ENCODE peak calls at places on chromosome 3, in nine cellular contexts. Z, W, A, B, D, R, O, J and Y are unnamed samples.

GRCh38 chr3:184361932-184362667 is 590 bp downstream of the POLR2H start:
- DNase-seq in Z (peak), W (peak), A (peak), B (no peak), D (peak), R (peak), O (peak), J (peak), Y (peak)

GRCh38 chr3:194824676-194825075 is 139.0 kb downstream of the FAM43A start:
- DNase-seq in Z (no peak), W (no peak), A (peak), B (no peak), D (peak), R (peak), O (no peak), J (peak), Y (peak)

GRCh38 chr3:102060814-102061213 is 211.5 kb downstream of the NFKBIZ start:
- DNase-seq in Z (peak), W (peak), A (no peak), B (no peak), D (peak), R (no peak), O (no peak), J (no peak), Y (no peak)

GRCh38 chr3:47424434-47425382 is 43.9 kb downstream of the PTPN23 start:
- DNase-seq in Z (no peak), W (no peak), A (no peak), B (no peak), D (no peak), R (no peak), O (no peak), J (no peak), Y (no peak)

GRCh38 chr3:110199588-110199943 is 862.2 kb upstream of the DPPA4 start:
- DNase-seq in Z (no peak), W (no peak), A (no peak), B (no peak), D (no peak), R (no peak), O (no peak), J (no peak), Y (no peak)

GRCh38 chr3:10306156-10306555 is 13.4 kb upstream of the GHRL start:
- DNase-seq in Z (no peak), W (no peak), A (no peak), B (no peak), D (no peak), R (no peak), O (no peak), J (no peak), Y (no peak)

GRCh38 chr3:81765425-81765824 is 4.0 kb upstream of the GBE1 start:
- DNase-seq in Z (no peak), W (no peak), A (no peak), B (no peak), D (no peak), R (no peak), O (no peak), J (no peak), Y (no peak)

GRCh38 chr3:171192176-171192854 is 165.8 kb upstream of the SLC2A2 start:
- DNase-seq in Z (peak), W (peak), A (peak), B (no peak), D (peak), R (no peak), O (no peak), J (peak), Y (peak)

GRCh38 chr3:132268956-132269355 is 48.3 kb upstream of the ACP3 start:
- DNase-seq in Z (no peak), W (peak), A (peak), B (no peak), D (peak), R (no peak), O (peak), J (peak), Y (peak)

GRCh38 chr3:29412117-29412516 is 131.2 kb downstream of the RBMS3 start:
- DNase-seq in Z (no peak), W (no peak), A (no peak), B (no peak), D (peak), R (no peak), O (no peak), J (no peak), Y (no peak)

GRCh38 chr3:156661158-156661557 is 13.2 kb upstream of the TIPARP start:
- DNase-seq in Z (no peak), W (no peak), A (no peak), B (no peak), D (no peak), R (no peak), O (no peak), J (no peak), Y (no peak)

GRCh38 chr3:141051641-141052569 is 758 bp downstream of the SPSB4 start:
- DNase-seq in Z (no peak), W (peak), A (peak), B (no peak), D (peak), R (peak), O (no peak), J (peak), Y (peak)

GRCh38 chr3:177050466-177051237 is 146.6 kb downstream of the TBL1XR1 start:
- DNase-seq in Z (peak), W (peak), A (peak), B (no peak), D (peak), R (no peak), O (peak), J (peak), Y (peak)

GRCh38 chr3:168539909-168540308 is 444.2 kb upstream of the GOLIM4 start:
- DNase-seq in Z (no peak), W (peak), A (no peak), B (no peak), D (no peak), R (no peak), O (no peak), J (no peak), Y (no peak)

GRCh38 chr3:126399348-126399730 is 4.6 kb downstream of the CFAP100 start:
- DNase-seq in Z (no peak), W (no peak), A (no peak), B (no peak), D (no peak), R (no peak), O (no peak), J (no peak), Y (no peak)

GRCh38 chr3:178551916-178552321 is 15.7 kb downstream of the KCNMB2 start:
- DNase-seq in Z (no peak), W (peak), A (peak), B (peak), D (peak), R (no peak), O (no peak), J (peak), Y (peak)

GRCh38 chr3:142853270-142854163 is 35.4 kb downstream of the PCOLCE2 start:
- DNase-seq in Z (peak), W (peak), A (no peak), B (no peak), D (peak), R (peak), O (peak), J (peak), Y (peak)

GRCh38 chr3:129502641-129503386 is 25.6 kb upstream of the RHO start:
- DNase-seq in Z (no peak), W (no peak), A (no peak), B (no peak), D (no peak), R (no peak), O (no peak), J (no peak), Y (no peak)

GRCh38 chr3:23671901-23672589 is 133.7 kb upstream of the UBE2E1 start:
- DNase-seq in Z (no peak), W (peak), A (peak), B (peak), D (no peak), R (peak), O (no peak), J (peak), Y (no peak)
- H3K4me3 ChIP-seq in Z (no peak), W (peak), A (no peak), B (peak), D (no peak), R (peak), O (no peak), J (no peak), Y (no peak)

GRCh38 chr3:53531749-53532148 is 37.3 kb downstream of the CACNA1D start:
- DNase-seq in Z (no peak), W (no peak), A (no peak), B (no peak), D (no peak), R (no peak), O (no peak), J (no peak), Y (no peak)
- TF ChIP-seq CTCF in Z (no peak), W (no peak), A (no peak), B (no peak), D (no peak), R (no peak), O (no peak), J (no peak), Y (no peak)

GRCh38 chr3:153397806-153398205 is 235.8 kb downstream of the RAP2B start:
- DNase-seq in Z (no peak), W (no peak), A (no peak), B (no peak), D (no peak), R (no peak), O (no peak), J (no peak), Y (no peak)

GRCh38 chr3:153400641-153401040 is 238.6 kb downstream of the RAP2B start:
- DNase-seq in Z (no peak), W (peak), A (peak), B (no peak), D (peak), R (no peak), O (no peak), J (no peak), Y (no peak)

GRCh38 chr3:153396581-153396980 is 234.6 kb downstream of the RAP2B start:
- DNase-seq in Z (no peak), W (no peak), A (no peak), B (no peak), D (no peak), R (no peak), O (no peak), J (no peak), Y (peak)

GRCh38 chr3:153404157-153404556 is 242.1 kb downstream of the RAP2B start:
- DNase-seq in Z (no peak), W (peak), A (peak), B (no peak), D (peak), R (no peak), O (no peak), J (no peak), Y (no peak)

DNA sequence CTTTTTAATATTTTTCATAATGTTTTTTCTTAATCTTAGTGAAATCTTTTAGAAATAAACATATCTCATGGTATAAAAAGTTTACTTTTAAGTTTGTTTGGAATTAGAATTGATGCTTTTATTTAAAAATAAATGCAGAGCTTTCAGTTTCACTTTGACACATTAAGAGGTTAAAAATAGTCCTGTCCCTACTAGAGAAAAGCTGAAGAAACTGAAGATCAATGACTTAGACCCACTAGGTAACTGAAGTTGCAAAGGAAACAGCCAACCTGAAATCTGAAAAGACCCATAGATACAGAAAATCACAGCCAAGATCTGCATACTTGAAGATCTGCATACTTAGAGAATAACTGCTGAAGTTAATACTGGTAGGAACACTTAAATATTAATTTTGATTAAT is 237.6 kb downstream of the RAP2B start:
- DNase-seq in Z (no peak), W (peak), A (peak), B (no peak), D (no peak), R (no peak), O (no peak), J (no peak), Y (no peak)
- H3K4me3 ChIP-seq in Z (no peak), W (no peak), A (peak), B (no peak), D (no peak), R (no peak), O (no peak), J (no peak), Y (no peak)

GRCh38 chr3:106210923-106211322 is 342.1 kb upstream of the CBLB start:
- DNase-seq in Z (no peak), W (no peak), A (no peak), B (no peak), D (no peak), R (no peak), O (no peak), J (no peak), Y (no peak)

GRCh38 chr3:106208266-106208665 is 339.5 kb upstream of the CBLB start:
- DNase-seq in Z (no peak), W (no peak), A (peak), B (no peak), D (no peak), R (no peak), O (no peak), J (peak), Y (no peak)

GRCh38 chr3:106206613-106207012 is 337.8 kb upstream of the CBLB start:
- DNase-seq in Z (no peak), W (peak), A (no peak), B (no peak), D (no peak), R (no peak), O (no peak), J (no peak), Y (no peak)

GRCh38 chr3:106209482-106209881 is 340.7 kb upstream of the CBLB start:
- DNase-seq in Z (no peak), W (no peak), A (no peak), B (no peak), D (no peak), R (no peak), O (no peak), J (no peak), Y (no peak)

GRCh38 chr3:106208979-106209378 is 340.2 kb upstream of the CBLB start:
- DNase-seq in Z (no peak), W (peak), A (peak), B (no peak), D (peak), R (no peak), O (peak), J (peak), Y (peak)
- TF ChIP-seq CTCF in Z (peak), W (no peak), A (peak), B (no peak), D (peak), R (peak), O (peak), J (peak), Y (peak)

DNA sequence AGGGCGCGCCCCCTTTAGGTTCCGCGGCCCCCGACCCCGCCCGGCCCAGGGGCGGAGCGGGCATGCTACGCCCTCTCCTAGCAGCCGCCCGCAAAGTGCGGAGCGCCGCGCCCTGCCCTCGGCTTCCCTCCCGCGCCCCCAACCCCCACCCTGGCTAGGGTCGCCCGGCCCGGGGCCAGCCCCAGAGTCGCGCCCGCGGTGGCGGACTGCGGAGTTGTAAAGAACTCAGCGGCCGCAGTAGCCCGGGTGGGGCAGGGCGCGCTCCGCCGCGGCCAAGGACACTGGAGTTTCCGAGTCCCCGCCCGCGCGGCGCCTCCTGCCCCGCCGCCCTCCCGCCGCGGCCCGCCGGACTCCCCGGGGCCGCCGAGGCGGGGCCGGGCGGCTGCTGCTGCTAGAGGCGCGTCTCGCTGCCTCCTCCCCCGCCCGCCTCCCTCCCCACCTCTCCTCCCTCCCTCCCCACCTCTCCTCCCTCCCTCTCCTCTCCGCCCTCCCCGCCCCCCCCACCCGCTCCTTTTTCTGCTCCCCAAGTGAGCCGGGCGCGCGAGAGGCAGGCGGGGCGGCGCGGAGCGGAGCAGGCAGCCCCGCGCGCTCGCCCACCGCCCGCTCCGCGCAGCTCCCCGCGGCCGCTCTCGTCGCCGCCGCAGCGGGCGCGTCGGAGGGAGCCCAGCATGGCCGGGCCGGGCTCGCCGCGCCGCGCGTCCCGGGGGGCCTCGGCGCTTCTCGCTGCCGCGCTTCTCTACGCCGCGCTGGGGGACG is at the start of gene CACNA2D3:
- DNase-seq in Z (no peak), W (peak), A (no peak), B (peak), D (no peak), R (peak), O (peak), J (peak), Y (no peak)
- H3K4me3 ChIP-seq in Z (peak), W (peak), A (no peak), B (peak), D (no peak), R (peak), O (peak), J (peak), Y (no peak)

GRCh38 chr3:123315271-123315595 is 113.5 kb downstream of the SEC22A start:
- DNase-seq in Z (no peak), W (no peak), A (no peak), B (no peak), D (no peak), R (no peak), O (no peak), J (no peak), Y (no peak)
- TF ChIP-seq CTCF in Z (no peak), W (no peak), A (no peak), B (no peak), D (no peak), R (no peak), O (no peak), J (no peak), Y (no peak)

GRCh38 chr3:196640501-196640968 is 1.0 kb downstream of the NRROS start:
- DNase-seq in Z (no peak), W (no peak), A (no peak), B (no peak), D (no peak), R (no peak), O (no peak), J (no peak), Y (no peak)
- H3K4me3 ChIP-seq in Z (no peak), W (no peak), A (no peak), B (no peak), D (no peak), R (peak), O (no peak), J (no peak), Y (no peak)